ENCODE peak calls at places on chromosomes 1 and 21, in nine cellular contexts. J, I, Z, O, F, C, X, D and V are unnamed samples.

GRCh38 chr1:185408675-185409270 is 91.7 kb upstream of the IVNS1ABP start:
- DNase-seq in O (no peak), Z (no peak), C (no peak), F (no peak), X (no peak), I (no peak), J (no peak), D (no peak), V (no peak)

GRCh38 chr21:25872271-25872670 is 137.5 kb downstream of the GABPA start:
- DNase-seq in O (no peak), Z (no peak), D (no peak), C (no peak), J (no peak), I (no peak), X (no peak), F (no peak), V (no peak)

GRCh38 chr1:11478571-11479374 is at the start of gene DISP3:
- DNase-seq in F (peak), Z (peak), X (peak), O (no peak), J (peak), D (peak), C (peak), I (peak), V (no peak)

GRCh38 chr1:9593492-9594465 is 5.1 kb downstream of the TMEM201 start:
- DNase-seq in J (peak), O (peak), I (no peak), D (no peak), X (peak), C (peak), F (peak), Z (peak), V (no peak)

GRCh38 chr1:161792740-161793139 is 26.6 kb downstream of the ATF6 start:
- DNase-seq in O (peak), Z (peak), D (peak), X (no peak), J (no peak), I (no peak), C (peak), F (peak), V (no peak)

GRCh38 chr1:115642168-115643072 is 650 bp downstream of the VANGL1 start:
- DNase-seq in X (peak), I (peak), J (peak), Z (peak), D (no peak), C (peak), O (no peak), F (peak), V (peak)

GRCh38 chr1:159015440-159015909 is 5.8 kb downstream of the IFI16 start:
- DNase-seq in I (peak), J (no peak), C (no peak), O (peak), F (peak), X (no peak), Z (peak), D (peak), V (peak)

GRCh38 chr1:20123696-20124450 is 4.5 kb upstream of the PLA2G2D start:
- DNase-seq in F (no peak), D (no peak), I (no peak), Z (peak), J (no peak), O (no peak), X (no peak), C (no peak), V (no peak)

GRCh38 chr1:236753554-236753953 is 41.5 kb upstream of the MTR start:
- DNase-seq in O (no peak), Z (peak), D (no peak), F (peak), C (peak), I (no peak), J (no peak), X (no peak), V (no peak)

GRCh38 chr1:206502403-206502802 is 4.9 kb upstream of the RASSF5 start:
- DNase-seq in D (no peak), J (no peak), X (no peak), O (no peak), F (no peak), C (no peak), Z (no peak), I (no peak), V (no peak)

GRCh38 chr1:15526021-15526489 is 593 bp upstream of the DNAJC16 start:
- DNase-seq in I (no peak), C (no peak), Z (no peak), O (no peak), J (no peak), F (no peak), D (no peak), X (no peak), V (peak)

GRCh38 chr1:21572141-21572540 is 62.9 kb downstream of the ALPL start:
- DNase-seq in C (no peak), F (no peak), D (no peak), O (no peak), X (no peak), Z (no peak), I (no peak), J (no peak), V (no peak)

GRCh38 chr1:210448293-210448892 is 119.7 kb downstream of the HHAT start:
- DNase-seq in I (no peak), D (no peak), X (no peak), C (peak), F (peak), Z (peak), J (no peak), O (no peak), V (no peak)

GRCh38 chr1:23524716-23525401 is 6.2 kb downstream of the E2F2 start:
- DNase-seq in Z (no peak), X (no peak), F (peak), O (no peak), J (no peak), D (peak), C (peak), I (no peak), V (no peak)

GRCh38 chr21:14889080-14889805 is 175.6 kb downstream of the NRIP1 start:
- DNase-seq in I (no peak), C (no peak), X (no peak), D (no peak), J (no peak), Z (peak), O (peak), F (peak), V (no peak)

GRCh38 chr1:201739492-201740085 is 89.4 kb upstream of the IPO9 start:
- DNase-seq in C (peak), O (no peak), D (peak), J (peak), Z (peak), X (peak), I (peak), F (no peak), V (no peak)

GRCh38 chr1:173097001-173097400 is 46.3 kb upstream of the TNFSF18 start:
- DNase-seq in D (no peak), X (no peak), J (no peak), C (no peak), F (no peak), I (no peak), O (no peak), Z (no peak), V (no peak)

GRCh38 chr1:101028466-101028865 is 2.9 kb upstream of the DPH5 start:
- DNase-seq in O (no peak), I (no peak), X (no peak), C (no peak), D (no peak), J (no peak), Z (no peak), F (no peak), V (no peak)

GRCh38 chr1:1337793-1338147 is 6.7 kb downstream of the TAS1R3 start:
- DNase-seq in O (no peak), Z (no peak), C (no peak), J (no peak), I (peak), D (no peak), X (no peak), F (no peak), V (no peak)

GRCh38 chr1:209620484-209620879 is 31.7 kb downstream of the LAMB3 start:
- DNase-seq in Z (peak), D (no peak), X (no peak), J (no peak), O (no peak), I (no peak), F (no peak), C (no peak), V (no peak)